ENCODE peak calls at places on chromosomes 1 and 21, in six cellular contexts. A is GM20000, G is fibroblast of villous mesenchyme, D is cardiac muscle cell, Z is BE2C, N is PC-3. X is an unnamed sample.

GRCh38 chr1:5718716-5719632 is 273.3 kb downstream of the NPHP4 start:
- DNase-seq in D (no peak), N (no peak), A (no peak), Z (no peak), G (no peak), X (no peak)

GRCh38 chr1:145714524-145715111 is 4.7 kb upstream of the CD160 start:
- DNase-seq in N (no peak), G (no peak), D (no peak), A (no peak), Z (no peak), X (no peak)

GRCh38 chr1:155598842-155599331 is 11.1 kb upstream of the MSTO1 start:
- DNase-seq in N (no peak), A (no peak), Z (peak), G (peak), D (peak), X (no peak)

GRCh38 chr21:17540530-17540929 is 27.7 kb downstream of the CXADR start:
- DNase-seq in G (no peak), A (no peak), D (no peak), N (no peak), Z (no peak), X (no peak)

GRCh38 chr1:16143566-16144324 is 12.1 kb downstream of the EPHA2 start:
- DNase-seq in G (no peak), N (peak), Z (no peak), D (peak), A (no peak), X (peak)

GRCh38 chr1:179550753-179551682 is 24.7 kb downstream of the NPHS2 start:
- DNase-seq in N (peak), A (no peak), Z (no peak), D (no peak), G (peak), X (peak)

GRCh38 chr1:51518033-51518729 is 885 bp downstream of the EPS15 start:
- DNase-seq in D (peak), G (peak), Z (peak), N (peak), A (peak), X (peak)

GRCh38 chr1:157542676-157543075 is 9.6 kb downstream of the FCRL5 start:
- DNase-seq in G (no peak), D (peak), N (no peak), Z (no peak), A (no peak), X (no peak)

GRCh38 chr1:33055210-33055991 is 18.7 kb upstream of the AK2 start:
- DNase-seq in D (peak), G (peak), A (peak), Z (peak), N (peak), X (peak)

GRCh38 chr1:2257245-2257627 is 29.1 kb downstream of the SKI start:
- DNase-seq in A (no peak), N (no peak), Z (no peak), D (no peak), G (no peak), X (no peak)

GRCh38 chr1:58784758-58785423 is 1.0 kb upstream of the JUN start:
- DNase-seq in Z (peak), N (peak), A (peak), G (peak), D (peak), X (peak)
- TF ChIP-seq CTCF in Z (peak), N (peak), A (peak), G (peak), D (peak), X (peak)

GRCh38 chr1:196361112-196361714 is 247.0 kb downstream of the KCNT2 start:
- DNase-seq in A (no peak), G (no peak), Z (no peak), D (no peak), N (peak), X (peak)

GRCh38 chr1:196357913-196358312 is 250.3 kb downstream of the KCNT2 start:
- DNase-seq in D (no peak), G (no peak), N (no peak), A (no peak), Z (no peak), X (no peak)

GRCh38 chr1:196355206-196355786 is 252.9 kb downstream of the KCNT2 start:
- DNase-seq in Z (no peak), N (peak), A (no peak), D (peak), G (peak), X (peak)
- TF ChIP-seq CTCF in Z (peak), N (peak), A (no peak), D (peak), G (peak), X (peak)

DNA sequence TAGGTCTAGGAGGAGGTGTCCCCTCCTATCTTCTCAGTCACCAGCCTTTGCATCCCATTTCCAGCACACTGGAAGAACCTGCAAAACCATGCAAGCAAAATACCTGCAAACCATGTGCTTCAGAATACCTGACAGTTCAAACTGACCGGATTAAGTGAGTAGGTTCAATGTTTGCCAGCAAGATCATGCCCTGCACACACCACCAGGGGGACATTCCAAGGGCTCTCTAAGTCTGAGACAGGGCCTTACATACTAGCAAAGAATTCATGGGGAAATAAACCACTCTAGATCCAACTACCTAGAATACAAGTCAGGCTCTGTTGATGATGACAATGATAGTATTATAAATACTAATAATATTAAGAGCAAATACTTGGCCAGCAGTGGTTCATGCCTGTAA is 27.6 kb downstream of the INPP5B start:
- DNase-seq in Z (no peak), A (no peak), D (peak), N (peak), G (peak), X (no peak)
- TF ChIP-seq CTCF in Z (peak), A (no peak), D (peak), N (peak), G (peak), X (no peak)

GRCh38 chr1:196896355-196896754 is 8.5 kb downstream of the CFHR4 start:
- DNase-seq in D (no peak), Z (no peak), G (no peak), N (no peak), A (no peak), X (no peak)

GRCh38 chr1:196897158-196897828 is 9.4 kb downstream of the CFHR4 start:
- DNase-seq in G (no peak), A (no peak), Z (peak), N (no peak), D (no peak), X (no peak)

DNA sequence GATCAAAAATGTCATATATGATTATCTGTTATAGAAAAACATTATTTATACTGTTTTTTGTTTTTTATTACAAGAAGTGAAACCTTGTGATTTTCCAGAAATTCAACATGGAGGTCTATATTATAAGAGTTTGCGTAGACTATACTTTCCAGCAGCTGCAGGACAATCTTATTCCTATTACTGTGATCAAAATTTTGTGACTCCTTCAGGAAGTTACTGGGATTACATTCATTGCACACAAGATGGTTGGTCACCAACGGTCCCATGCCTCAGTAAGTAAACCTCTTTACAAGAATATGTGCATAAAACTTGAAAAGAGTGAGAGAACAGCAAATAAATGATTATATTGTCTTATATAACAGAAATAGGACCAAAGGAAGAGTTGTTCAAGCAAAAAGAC is 14.5 kb downstream of the CFHR4 start:
- DNase-seq in Z (no peak), N (no peak), G (no peak), D (no peak), A (no peak), X (no peak)
- TF ChIP-seq CTCF in Z (peak), N (no peak), G (no peak), D (no peak), A (no peak), X (no peak)